ENCODE peak calls at places on chromosomes 2 and 18, in eight cellular contexts. One of them, this sample, is unnamed.

GRCh38 chr2:224055101-224055500 is 16.0 kb upstream of the SERPINE2 start:
- DNase-seq in WERI-Rb-1: no peak
- DNase-seq in activated T-cell treated with anti-CD3 and anti-CD28 coated beads for 24 hours: no peak
- DNase-seq in cardiac muscle cell: no peak
- DNase-seq in activated naive CD8-positive, alpha-beta T cell treated with anti-CD3 and anti-CD28 coated beads for 36 hours: no peak
- DNase-seq in HT1080: peak
- DNase-seq in C1 segment of cervical spinal cord: no peak
- DNase-seq in Jurkat, Clone E6-1: no peak
- DNase-seq in this sample: no peak

GRCh38 chr2:196991061-196991460 is 64.6 kb upstream of the PGAP1 start:
- DNase-seq in WERI-Rb-1: no peak
- DNase-seq in activated T-cell treated with anti-CD3 and anti-CD28 coated beads for 24 hours: no peak
- DNase-seq in cardiac muscle cell: no peak
- DNase-seq in activated naive CD8-positive, alpha-beta T cell treated with anti-CD3 and anti-CD28 coated beads for 36 hours: no peak
- DNase-seq in HT1080: no peak
- DNase-seq in C1 segment of cervical spinal cord: no peak
- DNase-seq in Jurkat, Clone E6-1: no peak
- DNase-seq in this sample: no peak

GRCh38 chr2:145119225-145119624 is 599.3 kb upstream of the ZEB2 start:
- DNase-seq in WERI-Rb-1: no peak
- DNase-seq in activated T-cell treated with anti-CD3 and anti-CD28 coated beads for 24 hours: no peak
- DNase-seq in cardiac muscle cell: no peak
- DNase-seq in activated naive CD8-positive, alpha-beta T cell treated with anti-CD3 and anti-CD28 coated beads for 36 hours: no peak
- DNase-seq in HT1080: no peak
- DNase-seq in C1 segment of cervical spinal cord: no peak
- DNase-seq in Jurkat, Clone E6-1: no peak
- DNase-seq in this sample: no peak

GRCh38 chr2:233966388-233966787 is 49.2 kb downstream of the TRPM8 start:
- DNase-seq in WERI-Rb-1: no peak
- DNase-seq in activated T-cell treated with anti-CD3 and anti-CD28 coated beads for 24 hours: no peak
- DNase-seq in cardiac muscle cell: peak
- DNase-seq in activated naive CD8-positive, alpha-beta T cell treated with anti-CD3 and anti-CD28 coated beads for 36 hours: no peak
- DNase-seq in HT1080: no peak
- DNase-seq in C1 segment of cervical spinal cord: no peak
- DNase-seq in Jurkat, Clone E6-1: no peak
- DNase-seq in this sample: no peak

GRCh38 chr2:18957909-18958308 is 368.5 kb upstream of the NT5C1B start:
- DNase-seq in WERI-Rb-1: no peak
- DNase-seq in activated T-cell treated with anti-CD3 and anti-CD28 coated beads for 24 hours: no peak
- DNase-seq in cardiac muscle cell: no peak
- DNase-seq in activated naive CD8-positive, alpha-beta T cell treated with anti-CD3 and anti-CD28 coated beads for 36 hours: no peak
- DNase-seq in HT1080: no peak
- DNase-seq in C1 segment of cervical spinal cord: no peak
- DNase-seq in Jurkat, Clone E6-1: no peak
- DNase-seq in this sample: no peak

GRCh38 chr2:53787255-53787910 is 539 bp downstream of the ERLEC1 start:
- DNase-seq in WERI-Rb-1: no peak
- DNase-seq in activated T-cell treated with anti-CD3 and anti-CD28 coated beads for 24 hours: peak
- DNase-seq in cardiac muscle cell: peak
- DNase-seq in activated naive CD8-positive, alpha-beta T cell treated with anti-CD3 and anti-CD28 coated beads for 36 hours: no peak
- DNase-seq in HT1080: peak
- DNase-seq in C1 segment of cervical spinal cord: no peak
- DNase-seq in Jurkat, Clone E6-1: no peak
- DNase-seq in this sample: peak

GRCh38 chr2:36058953-36059352 is 296.6 kb upstream of the CRIM1 start:
- DNase-seq in WERI-Rb-1: no peak
- DNase-seq in activated T-cell treated with anti-CD3 and anti-CD28 coated beads for 24 hours: no peak
- DNase-seq in cardiac muscle cell: no peak
- DNase-seq in activated naive CD8-positive, alpha-beta T cell treated with anti-CD3 and anti-CD28 coated beads for 36 hours: no peak
- DNase-seq in HT1080: peak
- DNase-seq in C1 segment of cervical spinal cord: no peak
- DNase-seq in Jurkat, Clone E6-1: no peak
- DNase-seq in this sample: no peak

GRCh38 chr2:18663861-18664260 is 74.5 kb upstream of the NT5C1B start:
- DNase-seq in WERI-Rb-1: no peak
- DNase-seq in activated T-cell treated with anti-CD3 and anti-CD28 coated beads for 24 hours: no peak
- DNase-seq in cardiac muscle cell: no peak
- DNase-seq in activated naive CD8-positive, alpha-beta T cell treated with anti-CD3 and anti-CD28 coated beads for 36 hours: no peak
- DNase-seq in HT1080: no peak
- DNase-seq in C1 segment of cervical spinal cord: no peak
- DNase-seq in Jurkat, Clone E6-1: no peak
- DNase-seq in this sample: no peak

GRCh38 chr2:172735646-172736418 is at the start of gene RAPGEF4:
- DNase-seq in WERI-Rb-1: peak
- DNase-seq in activated T-cell treated with anti-CD3 and anti-CD28 coated beads for 24 hours: no peak
- DNase-seq in cardiac muscle cell: peak
- DNase-seq in activated naive CD8-positive, alpha-beta T cell treated with anti-CD3 and anti-CD28 coated beads for 36 hours: peak
- DNase-seq in HT1080: no peak
- DNase-seq in C1 segment of cervical spinal cord: no peak
- DNase-seq in Jurkat, Clone E6-1: no peak
- DNase-seq in this sample: peak

GRCh38 chr2:24024018-24024417 is 14.1 kb downstream of the MFSD2B start:
- DNase-seq in WERI-Rb-1: no peak
- DNase-seq in activated T-cell treated with anti-CD3 and anti-CD28 coated beads for 24 hours: no peak
- DNase-seq in cardiac muscle cell: no peak
- DNase-seq in activated naive CD8-positive, alpha-beta T cell treated with anti-CD3 and anti-CD28 coated beads for 36 hours: no peak
- DNase-seq in HT1080: no peak
- DNase-seq in C1 segment of cervical spinal cord: no peak
- DNase-seq in Jurkat, Clone E6-1: no peak
- DNase-seq in this sample: no peak

GRCh38 chr2:217551229-217551909 is 451.4 kb downstream of the TNS1 start:
- DNase-seq in WERI-Rb-1: no peak
- DNase-seq in activated T-cell treated with anti-CD3 and anti-CD28 coated beads for 24 hours: no peak
- DNase-seq in cardiac muscle cell: peak
- DNase-seq in activated naive CD8-positive, alpha-beta T cell treated with anti-CD3 and anti-CD28 coated beads for 36 hours: no peak
- DNase-seq in HT1080: peak
- DNase-seq in C1 segment of cervical spinal cord: no peak
- DNase-seq in Jurkat, Clone E6-1: no peak
- DNase-seq in this sample: no peak

GRCh38 chr2:110017-110416 is 63.7 kb upstream of the FAM110C start:
- DNase-seq in WERI-Rb-1: no peak
- DNase-seq in activated T-cell treated with anti-CD3 and anti-CD28 coated beads for 24 hours: no peak
- DNase-seq in cardiac muscle cell: no peak
- DNase-seq in activated naive CD8-positive, alpha-beta T cell treated with anti-CD3 and anti-CD28 coated beads for 36 hours: no peak
- DNase-seq in HT1080: no peak
- DNase-seq in C1 segment of cervical spinal cord: no peak
- DNase-seq in Jurkat, Clone E6-1: no peak
- DNase-seq in this sample: no peak

GRCh38 chr2:70454936-70455544 is 98.6 kb downstream of the TGFA start:
- DNase-seq in WERI-Rb-1: no peak
- DNase-seq in activated T-cell treated with anti-CD3 and anti-CD28 coated beads for 24 hours: no peak
- DNase-seq in cardiac muscle cell: no peak
- DNase-seq in activated naive CD8-positive, alpha-beta T cell treated with anti-CD3 and anti-CD28 coated beads for 36 hours: no peak
- DNase-seq in HT1080: no peak
- DNase-seq in C1 segment of cervical spinal cord: no peak
- DNase-seq in Jurkat, Clone E6-1: no peak
- DNase-seq in this sample: no peak

GRCh38 chr18:2847341-2848144 is 737 bp downstream of the EMILIN2 start:
- DNase-seq in WERI-Rb-1: peak
- DNase-seq in activated T-cell treated with anti-CD3 and anti-CD28 coated beads for 24 hours: no peak
- DNase-seq in cardiac muscle cell: peak
- DNase-seq in activated naive CD8-positive, alpha-beta T cell treated with anti-CD3 and anti-CD28 coated beads for 36 hours: peak
- DNase-seq in HT1080: no peak
- DNase-seq in C1 segment of cervical spinal cord: no peak
- DNase-seq in Jurkat, Clone E6-1: no peak
- DNase-seq in this sample: no peak

GRCh38 chr2:233059797-233060499 is at the start of gene INPP5D:
- DNase-seq in WERI-Rb-1: no peak
- DNase-seq in activated T-cell treated with anti-CD3 and anti-CD28 coated beads for 24 hours: no peak
- DNase-seq in cardiac muscle cell: no peak
- DNase-seq in activated naive CD8-positive, alpha-beta T cell treated with anti-CD3 and anti-CD28 coated beads for 36 hours: peak
- DNase-seq in HT1080: no peak
- DNase-seq in C1 segment of cervical spinal cord: peak
- DNase-seq in Jurkat, Clone E6-1: peak
- DNase-seq in this sample: peak

GRCh38 chr2:144032566-144032965 is 487.4 kb downstream of the ZEB2 start:
- DNase-seq in WERI-Rb-1: no peak
- DNase-seq in activated T-cell treated with anti-CD3 and anti-CD28 coated beads for 24 hours: no peak
- DNase-seq in cardiac muscle cell: no peak
- DNase-seq in activated naive CD8-positive, alpha-beta T cell treated with anti-CD3 and anti-CD28 coated beads for 36 hours: no peak
- DNase-seq in HT1080: no peak
- DNase-seq in C1 segment of cervical spinal cord: no peak
- DNase-seq in Jurkat, Clone E6-1: no peak
- DNase-seq in this sample: no peak

GRCh38 chr2:49248506-49248905 is 94.2 kb upstream of the FSHR start:
- DNase-seq in WERI-Rb-1: no peak
- DNase-seq in activated T-cell treated with anti-CD3 and anti-CD28 coated beads for 24 hours: no peak
- DNase-seq in cardiac muscle cell: no peak
- DNase-seq in activated naive CD8-positive, alpha-beta T cell treated with anti-CD3 and anti-CD28 coated beads for 36 hours: no peak
- DNase-seq in HT1080: peak
- DNase-seq in C1 segment of cervical spinal cord: no peak
- DNase-seq in Jurkat, Clone E6-1: no peak
- DNase-seq in this sample: peak

GRCh38 chr2:46299365-46300263 is 2.4 kb downstream of the EPAS1 start:
- DNase-seq in WERI-Rb-1: peak
- DNase-seq in activated T-cell treated with anti-CD3 and anti-CD28 coated beads for 24 hours: no peak
- DNase-seq in cardiac muscle cell: peak
- DNase-seq in activated naive CD8-positive, alpha-beta T cell treated with anti-CD3 and anti-CD28 coated beads for 36 hours: no peak
- DNase-seq in HT1080: peak
- DNase-seq in C1 segment of cervical spinal cord: peak
- DNase-seq in Jurkat, Clone E6-1: no peak
- DNase-seq in this sample: peak

GRCh38 chr2:68757081-68757480 is 22.5 kb downstream of the ARHGAP25 start:
- DNase-seq in WERI-Rb-1: no peak
- DNase-seq in activated T-cell treated with anti-CD3 and anti-CD28 coated beads for 24 hours: no peak
- DNase-seq in cardiac muscle cell: no peak
- DNase-seq in activated naive CD8-positive, alpha-beta T cell treated with anti-CD3 and anti-CD28 coated beads for 36 hours: no peak
- DNase-seq in HT1080: no peak
- DNase-seq in C1 segment of cervical spinal cord: no peak
- DNase-seq in Jurkat, Clone E6-1: no peak
- DNase-seq in this sample: no peak

GRCh38 chr2:78427170-78427569 is 598.3 kb upstream of the REG3G start:
- DNase-seq in WERI-Rb-1: no peak
- DNase-seq in activated T-cell treated with anti-CD3 and anti-CD28 coated beads for 24 hours: no peak
- DNase-seq in cardiac muscle cell: no peak
- DNase-seq in activated naive CD8-positive, alpha-beta T cell treated with anti-CD3 and anti-CD28 coated beads for 36 hours: no peak
- DNase-seq in HT1080: no peak
- DNase-seq in C1 segment of cervical spinal cord: no peak
- DNase-seq in Jurkat, Clone E6-1: no peak
- DNase-seq in this sample: no peak

GRCh38 chr18:67359868-67360838 is 156.4 kb downstream of the DSEL start:
- DNase-seq in WERI-Rb-1: no peak
- DNase-seq in activated T-cell treated with anti-CD3 and anti-CD28 coated beads for 24 hours: peak
- DNase-seq in cardiac muscle cell: no peak
- DNase-seq in activated naive CD8-positive, alpha-beta T cell treated with anti-CD3 and anti-CD28 coated beads for 36 hours: peak
- DNase-seq in HT1080: peak
- DNase-seq in C1 segment of cervical spinal cord: no peak
- DNase-seq in Jurkat, Clone E6-1: no peak
- DNase-seq in this sample: peak

GRCh38 chr2:156753766-156754165 is 317.6 kb downstream of the GPD2 start:
- DNase-seq in WERI-Rb-1: no peak
- DNase-seq in activated T-cell treated with anti-CD3 and anti-CD28 coated beads for 24 hours: no peak
- DNase-seq in cardiac muscle cell: no peak
- DNase-seq in activated naive CD8-positive, alpha-beta T cell treated with anti-CD3 and anti-CD28 coated beads for 36 hours: no peak
- DNase-seq in HT1080: no peak
- DNase-seq in C1 segment of cervical spinal cord: no peak
- DNase-seq in Jurkat, Clone E6-1: no peak
- DNase-seq in this sample: no peak

GRCh38 chr2:9288233-9288632 is 81.6 kb downstream of the ASAP2 start:
- DNase-seq in WERI-Rb-1: no peak
- DNase-seq in activated T-cell treated with anti-CD3 and anti-CD28 coated beads for 24 hours: no peak
- DNase-seq in cardiac muscle cell: no peak
- DNase-seq in activated naive CD8-positive, alpha-beta T cell treated with anti-CD3 and anti-CD28 coated beads for 36 hours: no peak
- DNase-seq in HT1080: peak
- DNase-seq in C1 segment of cervical spinal cord: no peak
- DNase-seq in Jurkat, Clone E6-1: no peak
- DNase-seq in this sample: no peak

This sample was measured in DMS53.